ENCODE peak calls at places on chromosome 16, in five cellular contexts. U is GM23338, D is neural progenitor cell, N is GM23248, O is HCT116. C is an unnamed sample.

GRCh38 chr16:83158320-83158957 is 531.7 kb downstream of the CDH13 start:
- DNase-seq in U (no peak), D (no peak), N (no peak), O (no peak), C (no peak)

GRCh38 chr16:53434436-53435065 is at the start of gene RBL2:
- DNase-seq in U (peak), D (peak), O (no peak), N (peak), C (peak)

GRCh38 chr16:17467923-17468540 is 2.7 kb downstream of the XYLT1 start:
- DNase-seq in D (peak), N (peak), O (no peak), U (peak), C (peak)

GRCh38 chr16:81738831-81739496 is 40.1 kb upstream of the PLCG2 start:
- DNase-seq in N (no peak), O (no peak), U (no peak), D (no peak), C (no peak)

GRCh38 chr16:12111223-12111622 is 134.7 kb downstream of the SNX29 start:
- DNase-seq in D (no peak), O (no peak), N (no peak), U (no peak), C (no peak)

GRCh38 chr16:79100456-79100855 is 500.1 kb downstream of the MAF start:
- DNase-seq in U (no peak), D (no peak), N (no peak), O (no peak), C (no peak)

GRCh38 chr16:81266680-81267095 is 28.2 kb downstream of the BCO1 start:
- DNase-seq in O (no peak), N (no peak), D (no peak), U (no peak), C (peak)

GRCh38 chr16:31354394-31355291 is at the start of gene ITGAX:
- DNase-seq in N (peak), O (no peak), U (no peak), D (no peak), C (no peak)

GRCh38 chr16:74455619-74456289 is 34.5 kb upstream of the CLEC18B start:
- DNase-seq in N (peak), U (no peak), O (no peak), D (no peak), C (no peak)

GRCh38 chr16:53414381-53414780 is 19.9 kb upstream of the RBL2 start:
- DNase-seq in D (no peak), N (no peak), O (no peak), U (no peak), C (no peak)

GRCh38 chr16:66366433-66367299 is at the start of gene CDH5:
- DNase-seq in O (no peak), N (peak), D (no peak), U (no peak), C (no peak)

GRCh38 chr16:51880776-51881175 is 666.2 kb downstream of the TOX3 start:
- DNase-seq in U (no peak), O (no peak), D (no peak), N (peak), C (no peak)

GRCh38 chr16:10016761-10017160 is 165.5 kb downstream of the GRIN2A start:
- DNase-seq in O (no peak), U (no peak), D (no peak), N (no peak), C (no peak)

GRCh38 chr16:66924527-66925321 is 611 bp downstream of the RRAD start:
- DNase-seq in U (peak), O (no peak), D (peak), N (peak), C (peak)

GRCh38 chr16:73993878-73994277 is 302.7 kb upstream of the PSMD7 start:
- DNase-seq in N (no peak), O (no peak), D (no peak), U (no peak), C (no peak)

GRCh38 chr16:31331141-31331764 is 23.7 kb upstream of the ITGAX start:
- DNase-seq in D (peak), N (no peak), O (no peak), U (peak), C (no peak)

GRCh38 chr16:85331685-85332084 is 219.4 kb upstream of the CIBAR2 start:
- DNase-seq in U (no peak), O (peak), N (no peak), D (no peak), C (no peak)

GRCh38 chr16:25426829-25427228 is 169.2 kb upstream of the ZKSCAN2 start:
- DNase-seq in U (no peak), O (no peak), N (no peak), D (no peak), C (no peak)

GRCh38 chr16:82651921-82652601 is 25.3 kb downstream of the CDH13 start:
- DNase-seq in N (no peak), D (no peak), U (no peak), O (no peak), C (peak)

GRCh38 chr16:22670551-22670970 is 143.4 kb upstream of the HS3ST2 start:
- DNase-seq in U (peak), O (peak), N (no peak), D (peak), C (no peak)

GRCh38 chr16:71564377-71564967 is 12.4 kb downstream of the TAT start:
- DNase-seq in D (peak), N (peak), O (no peak), U (peak), C (no peak)

GRCh38 chr16:82185012-82185411 is 15.0 kb upstream of the MPHOSPH6 start:
- DNase-seq in U (no peak), N (no peak), O (no peak), D (no peak), C (no peak)

GRCh38 chr16:28981517-28981916 is 3.3 kb upstream of the LAT start:
- DNase-seq in D (peak), O (no peak), N (peak), U (peak), C (peak)

GRCh38 chr16:27169511-27170071 is 33.7 kb upstream of the KDM8 start:
- DNase-seq in U (peak), O (no peak), D (peak), N (peak), C (peak)

GRCh38 chr16:84085774-84086173 is 31.0 kb downstream of the MBTPS1 start:
- DNase-seq in O (no peak), D (no peak), N (no peak), U (no peak), C (peak)

GRCh38 chr16:84478172-84478948 is 26.1 kb downstream of the MEAK7 start:
- DNase-seq in U (no peak), O (no peak), N (peak), D (no peak), C (no peak)

GRCh38 chr16:65002265-65002664 is 119.6 kb downstream of the CDH11 start:
- DNase-seq in N (peak), D (no peak), U (no peak), O (no peak), C (no peak)

GRCh38 chr16:77112701-77113100 is 78.3 kb upstream of the MON1B start:
- DNase-seq in D (no peak), N (no peak), U (no peak), O (no peak), C (no peak)

GRCh38 chr16:49653577-49653976 is 202.3 kb downstream of the ZNF423 start:
- DNase-seq in O (no peak), N (no peak), D (no peak), U (no peak), C (no peak)
- TF ChIP-seq EZH2phosphoT487 in O (no peak), N (no peak), D (no peak), U (no peak), C (no peak)

GRCh38 chr16:24257965-24258364 is 1.8 kb downstream of the CACNG3 start:
- DNase-seq in U (peak), D (peak), N (peak), O (no peak), C (no peak)

GRCh38 chr16:24255446-24256352 is at the start of gene CACNG3:
- DNase-seq in N (peak), U (peak), O (no peak), D (peak), C (peak)

DNA sequence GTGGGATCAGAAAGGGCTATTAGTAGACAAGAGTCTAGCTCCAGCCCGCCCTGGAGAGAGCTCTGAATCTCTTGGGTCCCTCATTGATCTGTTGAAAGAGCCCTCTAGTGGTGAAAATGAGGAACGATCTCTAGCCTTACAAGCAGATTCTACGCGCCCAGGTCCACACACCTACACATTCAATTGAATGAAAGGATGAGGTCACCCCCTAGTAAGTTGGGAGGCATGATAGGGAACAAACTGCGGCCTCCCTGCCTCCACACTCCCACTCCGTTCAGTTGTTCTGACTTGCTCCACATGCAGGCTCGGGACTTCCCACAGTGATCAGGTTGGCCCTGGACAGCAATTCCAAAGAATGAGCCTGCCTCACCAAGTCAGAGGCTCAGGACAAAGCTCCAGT is 2.9 kb upstream of the CACNG3 start:
- DNase-seq in O (peak), N (peak), D (peak), U (peak), C (peak)
- TF ChIP-seq EZH2phosphoT487 in O (no peak), N (no peak), D (no peak), U (no peak), C (no peak)

DNA sequence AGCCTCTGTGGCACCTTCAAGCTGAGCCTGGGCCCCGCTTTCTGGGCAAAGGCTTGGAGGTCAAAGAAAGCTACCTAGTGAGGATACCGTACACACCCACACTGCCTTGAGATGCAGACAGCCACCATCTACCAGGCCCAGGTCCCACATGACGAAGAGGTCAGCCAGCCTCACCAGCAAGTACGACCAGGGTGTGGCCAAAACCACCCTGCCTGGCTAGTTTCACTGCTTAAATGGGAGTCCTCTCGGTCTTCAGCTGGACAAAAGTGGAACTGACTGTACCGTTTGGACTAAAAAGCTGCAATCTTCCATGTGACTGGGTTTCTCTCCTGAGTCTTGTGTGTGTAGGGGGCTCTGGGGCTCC is 21.6 kb downstream of the VASN start:
- DNase-seq in U (no peak), O (no peak), D (no peak), N (peak), C (no peak)
- TF ChIP-seq EZH2phosphoT487 in U (no peak), O (no peak), D (no peak), N (no peak), C (no peak)

DNA sequence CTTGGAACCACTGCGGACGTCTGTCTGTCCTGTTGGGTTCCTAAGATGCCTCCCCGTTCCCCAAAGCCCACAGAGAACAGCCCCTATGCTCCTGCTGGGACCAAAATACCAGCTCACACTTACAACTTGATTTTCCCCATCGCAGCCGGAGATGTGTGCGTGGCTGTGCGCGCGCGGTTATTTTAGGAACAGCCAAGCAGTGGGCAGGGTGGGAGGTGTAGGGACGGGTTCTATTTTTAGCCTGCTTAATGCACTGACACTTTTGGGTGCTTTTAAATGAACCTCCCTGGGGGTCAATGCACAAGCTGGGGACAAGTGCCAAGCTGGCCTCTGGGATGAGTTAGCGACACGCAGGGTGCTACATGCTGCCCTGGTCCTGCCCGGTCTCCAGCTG is 74.1 kb downstream of the KLHDC4 start:
- DNase-seq in D (no peak), N (no peak), U (no peak), O (no peak), C (no peak)
- TF ChIP-seq EZH2phosphoT487 in D (no peak), N (no peak), U (no peak), O (no peak), C (no peak)

GRCh38 chr16:86718118-86718517 is 139.8 kb downstream of the FOXL1 start:
- DNase-seq in U (no peak), D (no peak), O (no peak), N (no peak), C (no peak)
- TF ChIP-seq EZH2phosphoT487 in U (no peak), D (no peak), O (no peak), N (no peak), C (no peak)

GRCh38 chr16:3810818-3811217 is 69.7 kb downstream of the CREBBP start:
- DNase-seq in O (no peak), N (no peak), D (no peak), U (peak), C (no peak)
- TF ChIP-seq EZH2phosphoT487 in O (no peak), N (no peak), D (no peak), U (no peak), C (no peak)

GRCh38 chr16:56797861-56798260 is 67.1 kb upstream of the SLC12A3 start:
- DNase-seq in D (no peak), N (no peak), O (no peak), U (no peak), C (no peak)

GRCh38 chr16:56795011-56795410 is 65.1 kb downstream of the NUP93 start:
- DNase-seq in D (no peak), U (no peak), N (no peak), O (no peak), C (no peak)

GRCh38 chr16:56792960-56793359 is 63.0 kb downstream of the NUP93 start:
- DNase-seq in U (no peak), O (no peak), D (no peak), N (no peak), C (no peak)

GRCh38 chr16:56789360-56789759 is 59.4 kb downstream of the NUP93 start:
- DNase-seq in N (peak), O (peak), U (no peak), D (no peak), C (peak)

GRCh38 chr16:56793504-56793903 is 63.6 kb downstream of the NUP93 start:
- DNase-seq in D (no peak), U (peak), N (peak), O (no peak), C (peak)
- TF ChIP-seq EZH2phosphoT487 in D (no peak), U (no peak), N (no peak), O (no peak), C (no peak)

DNA sequence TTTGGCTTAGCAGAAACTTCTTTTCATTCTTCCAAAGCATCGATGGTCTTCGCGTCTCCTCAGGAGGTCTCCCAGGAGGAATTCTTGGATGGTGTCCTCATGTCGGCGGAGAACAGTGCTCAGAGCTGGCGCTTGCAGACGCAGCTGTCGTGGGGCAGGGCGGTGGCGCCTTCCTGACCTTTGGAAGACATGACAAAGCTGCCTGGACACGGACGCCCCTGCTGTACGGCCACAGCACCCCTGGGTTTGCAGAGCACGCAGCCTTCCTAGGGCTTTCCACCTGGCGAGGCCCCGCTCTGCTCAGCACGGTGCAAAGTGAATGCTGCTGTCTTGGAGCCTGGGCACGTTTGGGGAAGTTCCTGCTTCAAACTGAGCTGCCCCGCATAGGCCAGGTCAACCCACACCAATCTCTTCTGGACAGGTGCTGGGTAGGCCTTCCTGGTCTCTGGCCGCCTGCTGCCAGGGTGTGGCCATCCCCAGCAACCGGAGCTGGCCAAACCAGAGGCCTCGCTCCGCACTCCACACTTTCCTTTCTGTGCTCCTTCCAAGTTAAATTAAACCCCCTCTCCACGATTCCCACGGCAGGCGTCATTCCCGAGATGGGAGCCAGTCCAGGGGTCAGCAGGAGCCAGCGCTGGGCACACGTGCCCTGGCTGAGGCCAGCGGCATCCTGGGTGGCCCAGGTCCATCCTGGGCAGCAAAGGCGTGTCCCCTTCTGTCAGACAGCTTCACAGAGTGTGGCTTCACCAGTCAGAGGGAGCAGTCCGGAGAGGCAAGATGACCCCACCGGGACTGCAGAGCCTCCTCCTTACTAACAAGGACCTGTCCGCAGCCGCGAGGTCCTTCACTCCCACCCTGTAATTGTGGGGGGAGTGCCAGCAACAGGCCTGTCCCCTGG is 15.0 kb upstream of the KREMEN2 start:
- DNase-seq in O (no peak), U (no peak), N (no peak), D (no peak), C (no peak)
- TF ChIP-seq EZH2phosphoT487 in O (no peak), U (no peak), N (no peak), D (no peak), C (no peak)

DNA sequence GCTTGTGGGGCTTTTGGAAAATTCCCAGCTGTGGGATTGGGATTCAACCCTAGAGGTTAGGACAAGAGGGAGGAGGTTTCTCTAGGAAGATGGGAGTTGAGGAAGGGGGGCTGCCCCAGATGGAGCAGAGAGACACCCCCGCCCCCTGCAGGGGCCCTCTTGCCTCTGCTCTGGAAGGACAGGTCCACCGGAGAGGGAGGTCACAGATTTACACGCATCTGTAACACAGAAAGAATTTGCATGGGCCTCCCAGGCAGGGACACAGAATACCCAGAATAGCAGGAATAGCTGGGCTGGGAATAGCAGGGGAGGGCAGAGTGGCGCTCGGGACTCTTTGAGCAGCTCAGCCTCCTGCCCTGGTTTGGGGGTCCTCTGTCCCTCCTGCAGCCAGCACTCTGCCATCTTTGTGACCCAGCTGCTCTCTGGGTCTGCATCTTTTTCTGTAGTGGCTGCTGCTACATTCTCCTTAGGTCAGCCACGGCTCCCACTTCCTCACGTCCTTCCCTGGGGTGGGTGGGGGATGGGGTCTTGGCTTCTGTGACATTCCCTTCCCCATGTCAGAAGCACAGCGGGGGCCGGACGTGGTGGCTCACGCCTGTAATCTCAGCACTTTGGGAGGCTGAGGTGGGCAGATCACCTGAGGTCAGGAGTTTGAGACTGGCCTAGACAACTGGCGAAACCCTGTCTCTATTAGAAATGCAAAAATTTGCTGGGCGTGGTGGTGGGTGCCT is 33.9 kb upstream of the PLLP start:
- DNase-seq in N (no peak), O (no peak), D (peak), U (peak), C (no peak)
- TF ChIP-seq EZH2phosphoT487 in N (no peak), O (no peak), D (no peak), U (no peak), C (no peak)

C was measured in MM.1S.